ENCODE peak calls at places on chromosomes 12 and 14, in seven cellular contexts. One of them, this sample, is unnamed.

GRCh38 chr12:9323144-9323681 is 115.0 kb upstream of the PZP start:
- DNase-seq in neuronal stem cell: no peak
- DNase-seq in IMR-90: no peak
- DNase-seq in H1: no peak
- DNase-seq in mesenchymal stem cell: no peak
- DNase-seq in mesendoderm: peak
- DNase-seq in trophoblast cell: no peak
- DNase-seq in this sample: no peak

GRCh38 chr14:29461131-29461530 is 466.5 kb downstream of the PRKD1 start:
- DNase-seq in mesenchymal stem cell: no peak
- DNase-seq in trophoblast cell: no peak
- DNase-seq in H1: no peak
- DNase-seq in IMR-90: no peak
- DNase-seq in neuronal stem cell: no peak
- DNase-seq in mesendoderm: no peak
- DNase-seq in this sample: no peak

GRCh38 chr14:61505815-61506809 is 184.7 kb downstream of the PRKCH start:
- DNase-seq in trophoblast cell: peak
- DNase-seq in mesenchymal stem cell: peak
- DNase-seq in mesendoderm: peak
- DNase-seq in H1: no peak
- DNase-seq in IMR-90: peak
- DNase-seq in neuronal stem cell: no peak
- DNase-seq in this sample: peak

GRCh38 chr12:122140467-122141257 is 33.4 kb downstream of the IL31 start:
- DNase-seq in neuronal stem cell: no peak
- DNase-seq in H1: no peak
- DNase-seq in trophoblast cell: no peak
- DNase-seq in mesenchymal stem cell: no peak
- DNase-seq in IMR-90: no peak
- DNase-seq in mesendoderm: no peak
- DNase-seq in this sample: no peak

GRCh38 chr14:101018561-101019290 is 115.2 kb upstream of the RTL1 start:
- DNase-seq in trophoblast cell: no peak
- DNase-seq in IMR-90: no peak
- DNase-seq in mesendoderm: no peak
- DNase-seq in neuronal stem cell: no peak
- DNase-seq in mesenchymal stem cell: no peak
- DNase-seq in H1: peak
- DNase-seq in this sample: peak

GRCh38 chr14:55077691-55078151 is 26.3 kb downstream of the MAPK1IP1L start:
- DNase-seq in neuronal stem cell: no peak
- DNase-seq in trophoblast cell: peak
- DNase-seq in IMR-90: peak
- DNase-seq in mesendoderm: no peak
- DNase-seq in mesenchymal stem cell: no peak
- DNase-seq in H1: peak
- DNase-seq in this sample: no peak

GRCh38 chr14:99522457-99522891 is 41.3 kb downstream of the CCNK start:
- DNase-seq in IMR-90: peak
- DNase-seq in mesendoderm: peak
- DNase-seq in mesenchymal stem cell: peak
- DNase-seq in trophoblast cell: no peak
- DNase-seq in neuronal stem cell: no peak
- DNase-seq in H1: no peak
- DNase-seq in this sample: no peak

GRCh38 chr12:25958254-25959068 is at the start of gene RASSF8:
- DNase-seq in neuronal stem cell: peak
- DNase-seq in mesendoderm: peak
- DNase-seq in IMR-90: peak
- DNase-seq in H1: peak
- DNase-seq in trophoblast cell: peak
- DNase-seq in mesenchymal stem cell: peak
- DNase-seq in this sample: peak

GRCh38 chr12:51238037-51238509 is 553 bp upstream of the DAZAP2 start:
- DNase-seq in IMR-90: no peak
- DNase-seq in mesenchymal stem cell: no peak
- DNase-seq in H1: no peak
- DNase-seq in neuronal stem cell: no peak
- DNase-seq in mesendoderm: no peak
- DNase-seq in trophoblast cell: no peak
- DNase-seq in this sample: no peak

GRCh38 chr14:54901380-54902142 is 1.1 kb downstream of the GCH1 start:
- DNase-seq in IMR-90: no peak
- DNase-seq in neuronal stem cell: no peak
- DNase-seq in mesendoderm: peak
- DNase-seq in H1: no peak
- DNase-seq in mesenchymal stem cell: peak
- DNase-seq in trophoblast cell: no peak
- DNase-seq in this sample: no peak

GRCh38 chr12:46517579-46517962 is 145.0 kb upstream of the SLC38A2 start:
- DNase-seq in IMR-90: no peak
- DNase-seq in neuronal stem cell: no peak
- DNase-seq in mesenchymal stem cell: no peak
- DNase-seq in H1: no peak
- DNase-seq in trophoblast cell: no peak
- DNase-seq in mesendoderm: peak
- DNase-seq in this sample: no peak

GRCh38 chr12:72179841-72180240 is 92.3 kb upstream of the TRHDE start:
- DNase-seq in neuronal stem cell: no peak
- DNase-seq in mesendoderm: no peak
- DNase-seq in IMR-90: no peak
- DNase-seq in H1: no peak
- DNase-seq in trophoblast cell: no peak
- DNase-seq in mesenchymal stem cell: no peak
- DNase-seq in this sample: no peak

GRCh38 chr14:92491782-92492181 is 21.8 kb upstream of the RIN3 start:
- DNase-seq in IMR-90: no peak
- DNase-seq in H1: no peak
- DNase-seq in trophoblast cell: no peak
- DNase-seq in mesenchymal stem cell: no peak
- DNase-seq in mesendoderm: no peak
- DNase-seq in neuronal stem cell: no peak
- DNase-seq in this sample: no peak

GRCh38 chr12:115810580-115810979 is 466.9 kb downstream of the MED13L start:
- DNase-seq in IMR-90: no peak
- DNase-seq in neuronal stem cell: no peak
- DNase-seq in mesendoderm: no peak
- DNase-seq in trophoblast cell: no peak
- DNase-seq in H1: no peak
- DNase-seq in mesenchymal stem cell: no peak
- DNase-seq in this sample: no peak

GRCh38 chr14:31435276-31435675 is 14.9 kb upstream of the HEATR5A start:
- DNase-seq in trophoblast cell: no peak
- DNase-seq in mesendoderm: no peak
- DNase-seq in neuronal stem cell: no peak
- DNase-seq in mesenchymal stem cell: no peak
- DNase-seq in H1: no peak
- DNase-seq in IMR-90: peak
- DNase-seq in this sample: no peak

GRCh38 chr12:128684357-128684756 is 139.4 kb downstream of the SLC15A4 start:
- DNase-seq in trophoblast cell: no peak
- DNase-seq in IMR-90: no peak
- DNase-seq in neuronal stem cell: no peak
- DNase-seq in mesenchymal stem cell: no peak
- DNase-seq in mesendoderm: no peak
- DNase-seq in H1: no peak
- DNase-seq in this sample: no peak

GRCh38 chr14:68924392-68925158 is 54.5 kb downstream of the ACTN1 start:
- DNase-seq in neuronal stem cell: no peak
- DNase-seq in H1: no peak
- DNase-seq in mesendoderm: peak
- DNase-seq in mesenchymal stem cell: peak
- DNase-seq in trophoblast cell: peak
- DNase-seq in IMR-90: no peak
- DNase-seq in this sample: no peak

GRCh38 chr14:44625098-44625497 is 118.0 kb upstream of the FSCB start:
- DNase-seq in H1: no peak
- DNase-seq in IMR-90: no peak
- DNase-seq in mesendoderm: no peak
- DNase-seq in trophoblast cell: no peak
- DNase-seq in neuronal stem cell: no peak
- DNase-seq in mesenchymal stem cell: no peak
- DNase-seq in this sample: no peak

GRCh38 chr12:48717252-48717695 is 767 bp upstream of the CCNT1 start:
- DNase-seq in trophoblast cell: no peak
- DNase-seq in mesenchymal stem cell: peak
- DNase-seq in IMR-90: peak
- DNase-seq in mesendoderm: peak
- DNase-seq in neuronal stem cell: peak
- DNase-seq in H1: no peak
- DNase-seq in this sample: no peak

GRCh38 chr14:33842299-33842698 is 108.6 kb downstream of the EGLN3 start:
- DNase-seq in neuronal stem cell: no peak
- DNase-seq in IMR-90: no peak
- DNase-seq in trophoblast cell: no peak
- DNase-seq in H1: no peak
- DNase-seq in mesenchymal stem cell: peak
- DNase-seq in mesendoderm: no peak
- DNase-seq in this sample: no peak

GRCh38 chr12:93978553-93978952 is 169.8 kb upstream of the PLXNC1 start:
- DNase-seq in mesenchymal stem cell: peak
- DNase-seq in IMR-90: peak
- DNase-seq in neuronal stem cell: no peak
- DNase-seq in trophoblast cell: peak
- DNase-seq in H1: no peak
- DNase-seq in mesendoderm: no peak
- DNase-seq in this sample: no peak

GRCh38 chr14:65150891-65151290 is 48.6 kb upstream of the MAX start:
- DNase-seq in mesendoderm: no peak
- DNase-seq in trophoblast cell: peak
- DNase-seq in H1: no peak
- DNase-seq in neuronal stem cell: no peak
- DNase-seq in mesenchymal stem cell: no peak
- DNase-seq in IMR-90: no peak
- DNase-seq in this sample: no peak

GRCh38 chr14:88037270-88037669 is 32.3 kb downstream of the GPR65 start:
- DNase-seq in trophoblast cell: no peak
- DNase-seq in IMR-90: no peak
- DNase-seq in H1: no peak
- DNase-seq in mesenchymal stem cell: no peak
- DNase-seq in neuronal stem cell: no peak
- DNase-seq in mesendoderm: peak
- DNase-seq in this sample: no peak

GRCh38 chr12:3662516-3662915 is 90.4 kb downstream of the CRACR2A start:
- DNase-seq in mesenchymal stem cell: peak
- DNase-seq in H1: no peak
- DNase-seq in trophoblast cell: no peak
- DNase-seq in neuronal stem cell: no peak
- DNase-seq in mesendoderm: no peak
- DNase-seq in IMR-90: no peak
- DNase-seq in this sample: no peak

GRCh38 chr12:1220127-1221092 is 229.4 kb downstream of the ERC1 start:
- DNase-seq in mesendoderm: no peak
- DNase-seq in trophoblast cell: peak
- DNase-seq in neuronal stem cell: no peak
- DNase-seq in H1: no peak
- DNase-seq in mesenchymal stem cell: no peak
- DNase-seq in IMR-90: no peak
- DNase-seq in this sample: no peak

GRCh38 chr12:87094356-87094755 is 838.2 kb upstream of the MGAT4C start:
- DNase-seq in mesendoderm: peak
- DNase-seq in neuronal stem cell: no peak
- DNase-seq in mesenchymal stem cell: peak
- DNase-seq in trophoblast cell: no peak
- DNase-seq in H1: no peak
- DNase-seq in IMR-90: peak
- DNase-seq in this sample: no peak

GRCh38 chr12:87092421-87092820 is 836.2 kb upstream of the MGAT4C start:
- DNase-seq in trophoblast cell: no peak
- DNase-seq in mesendoderm: no peak
- DNase-seq in H1: no peak
- DNase-seq in neuronal stem cell: no peak
- DNase-seq in mesenchymal stem cell: no peak
- DNase-seq in IMR-90: no peak
- DNase-seq in this sample: no peak
- H3K18ac ChIP-seq in trophoblast cell: no peak
- H3K18ac ChIP-seq in mesendoderm: no peak
- H3K18ac ChIP-seq in H1: no peak
- H3K18ac ChIP-seq in neuronal stem cell: no peak
- H3K18ac ChIP-seq in mesenchymal stem cell: no peak
- H3K18ac ChIP-seq in IMR-90: no peak
- H3K18ac ChIP-seq in this sample: no peak

GRCh38 chr14:56092761-56093160 is 25.4 kb upstream of the PELI2 start:
- DNase-seq in neuronal stem cell: no peak
- DNase-seq in trophoblast cell: no peak
- DNase-seq in mesendoderm: no peak
- DNase-seq in IMR-90: no peak
- DNase-seq in H1: no peak
- DNase-seq in mesenchymal stem cell: no peak
- DNase-seq in this sample: no peak
- H3K18ac ChIP-seq in neuronal stem cell: no peak
- H3K18ac ChIP-seq in trophoblast cell: no peak
- H3K18ac ChIP-seq in mesendoderm: no peak
- H3K18ac ChIP-seq in IMR-90: peak
- H3K18ac ChIP-seq in H1: no peak
- H3K18ac ChIP-seq in mesenchymal stem cell: no peak
- H3K18ac ChIP-seq in this sample: no peak

GRCh38 chr12:107447336-107447735 is 238.3 kb upstream of the PWP1 start:
- DNase-seq in mesendoderm: no peak
- DNase-seq in neuronal stem cell: no peak
- DNase-seq in trophoblast cell: no peak
- DNase-seq in mesenchymal stem cell: no peak
- DNase-seq in H1: no peak
- DNase-seq in IMR-90: no peak
- DNase-seq in this sample: no peak
- H3K18ac ChIP-seq in mesendoderm: no peak
- H3K18ac ChIP-seq in neuronal stem cell: no peak
- H3K18ac ChIP-seq in trophoblast cell: no peak
- H3K18ac ChIP-seq in mesenchymal stem cell: no peak
- H3K18ac ChIP-seq in H1: no peak
- H3K18ac ChIP-seq in IMR-90: no peak
- H3K18ac ChIP-seq in this sample: no peak

GRCh38 chr14:105025429-105025828 is 4.5 kb upstream of the CDCA4 start:
- DNase-seq in mesenchymal stem cell: no peak
- DNase-seq in mesendoderm: no peak
- DNase-seq in trophoblast cell: no peak
- DNase-seq in neuronal stem cell: no peak
- DNase-seq in H1: no peak
- DNase-seq in IMR-90: no peak
- DNase-seq in this sample: no peak

GRCh38 chr14:105026033-105026785 is 5.3 kb upstream of the CDCA4 start:
- DNase-seq in neuronal stem cell: no peak
- DNase-seq in trophoblast cell: no peak
- DNase-seq in H1: no peak
- DNase-seq in IMR-90: peak
- DNase-seq in mesendoderm: no peak
- DNase-seq in mesenchymal stem cell: peak
- DNase-seq in this sample: no peak

GRCh38 chr14:105028251-105028927 is 7.5 kb upstream of the CDCA4 start:
- DNase-seq in trophoblast cell: no peak
- DNase-seq in mesendoderm: no peak
- DNase-seq in IMR-90: peak
- DNase-seq in H1: no peak
- DNase-seq in neuronal stem cell: no peak
- DNase-seq in mesenchymal stem cell: peak
- DNase-seq in this sample: no peak

GRCh38 chr14:105029402-105029801 is 8.5 kb upstream of the CDCA4 start:
- DNase-seq in mesendoderm: no peak
- DNase-seq in H1: no peak
- DNase-seq in IMR-90: no peak
- DNase-seq in neuronal stem cell: no peak
- DNase-seq in trophoblast cell: no peak
- DNase-seq in mesenchymal stem cell: no peak
- DNase-seq in this sample: no peak

GRCh38 chr14:105026789-105027563 is 6.1 kb upstream of the CDCA4 start:
- DNase-seq in neuronal stem cell: no peak
- DNase-seq in mesendoderm: no peak
- DNase-seq in trophoblast cell: no peak
- DNase-seq in mesenchymal stem cell: no peak
- DNase-seq in IMR-90: peak
- DNase-seq in H1: no peak
- DNase-seq in this sample: no peak
- H3K18ac ChIP-seq in neuronal stem cell: no peak
- H3K18ac ChIP-seq in mesendoderm: no peak
- H3K18ac ChIP-seq in trophoblast cell: no peak
- H3K18ac ChIP-seq in mesenchymal stem cell: no peak
- H3K18ac ChIP-seq in IMR-90: peak
- H3K18ac ChIP-seq in H1: no peak
- H3K18ac ChIP-seq in this sample: no peak

This sample was measured in H9.